ENCODE peak calls at places on chromosome X, in ten cellular contexts. I is CD8-positive, alpha-beta T cell; T is OCI-LY7; B is IMR-90; X is uterus; K is CD4-positive, alpha-beta memory T cell; G is lower lobe of right lung; J is CD4-positive, CD25-positive, alpha-beta regulatory T cell; U is MM.1S; V is mammary epithelial cell. W is an unnamed sample.

GRCh38 chrX:46381630-46382029 is 163.6 kb downstream of the ZNF674 start:
- DNase-seq in T (peak; percentile 47), U (peak; percentile 62), J (no peak), G (no peak), K (no peak), V (peak; percentile 11), X (no peak), B (peak; percentile 17), I (peak; percentile 0), W (no peak)

GRCh38 chrX:291411-291901 is 10.3 kb downstream of the PLCXD1 start:
- DNase-seq in K (no peak), T (no peak), I (no peak), V (no peak), J (no peak), U (no peak), B (no peak), G (peak; percentile 39), X (no peak), W (no peak)

GRCh38 chrX:152861116-152861515 is 30.3 kb downstream of the NSDHL start:
- DNase-seq in I (no peak), T (no peak), X (no peak), K (no peak), U (no peak), V (no peak), J (no peak), G (no peak), B (peak; percentile 21), W (no peak)

GRCh38 chrX:56802921-56803848 is 74.1 kb downstream of the NBDY start:
- DNase-seq in U (peak; percentile 81), T (no peak), I (peak; percentile 35), G (no peak), V (peak; percentile 67), J (peak; percentile 24), K (peak; percentile 78), B (peak; percentile 76), X (peak; percentile 76), W (peak; percentile 32)

GRCh38 chrX:107154787-107155620 is 36.4 kb upstream of the RBM41 start:
- DNase-seq in V (peak; percentile 69), X (no peak), K (no peak), G (no peak), J (no peak), U (no peak), T (no peak), I (no peak), B (peak; percentile 9), W (peak; percentile 73)

GRCh38 chrX:143121471-143121870 is 95.7 kb downstream of the SPANXN4 start:
- DNase-seq in J (no peak), I (no peak), U (no peak), X (no peak), V (no peak), T (no peak), G (no peak), B (no peak), K (no peak), W (no peak)

GRCh38 chrX:68550193-68550592 is 51.3 kb downstream of the YIPF6 start:
- DNase-seq in I (no peak), V (peak; percentile 45), K (no peak), X (no peak), U (no peak), G (no peak), J (no peak), B (no peak), T (no peak), W (peak; percentile 46)

GRCh38 chrX:12128017-12128416 is 10.3 kb upstream of the FRMPD4 start:
- DNase-seq in J (no peak), V (no peak), T (peak; percentile 1), B (no peak), X (no peak), U (no peak), K (no peak), I (no peak), G (no peak), W (no peak)

GRCh38 chrX:58025979-58026378 is 115.7 kb upstream of the ZXDA start:
- DNase-seq in X (no peak), J (peak; percentile 2), U (peak; percentile 65), B (peak; percentile 25), I (peak; percentile 1), V (peak; percentile 9), T (peak; percentile 59), G (no peak), K (peak; percentile 41), W (no peak)

GRCh38 chrX:14864626-14865025 is 8.2 kb downstream of the FANCB start:
- DNase-seq in K (no peak), X (no peak), U (no peak), I (no peak), V (peak; percentile 5), J (no peak), T (no peak), G (no peak), B (peak; percentile 76), W (no peak)

GRCh38 chrX:37684426-37684825 is 1.2 kb upstream of the XK start:
- DNase-seq in G (no peak), X (no peak), U (no peak), V (no peak), J (no peak), K (no peak), I (no peak), T (no peak), B (no peak), W (no peak)

GRCh38 chrX:2187352-2188115 is 313.2 kb downstream of the DHRSX start:
- DNase-seq in G (no peak), T (no peak), K (no peak), U (no peak), I (no peak), V (no peak), X (no peak), B (no peak), J (no peak), W (no peak)

GRCh38 chrX:2185341-2186082 is 315.3 kb downstream of the DHRSX start:
- DNase-seq in U (no peak), V (no peak), X (no peak), J (no peak), K (no peak), T (peak; percentile 16), G (no peak), B (no peak), I (no peak), W (no peak)

GRCh38 chrX:2184089-2184488 is 316.7 kb downstream of the DHRSX start:
- DNase-seq in J (no peak), B (no peak), I (no peak), V (no peak), X (no peak), U (no peak), G (no peak), T (no peak), K (no peak), W (no peak)

GRCh38 chrX:2188316-2188715 is 312.5 kb downstream of the DHRSX start:
- DNase-seq in I (no peak), G (no peak), U (no peak), B (no peak), J (no peak), X (no peak), T (no peak), V (no peak), K (no peak), W (no peak)

GRCh38 chrX:2183193-2183725 is 317.5 kb downstream of the DHRSX start:
- DNase-seq in U (no peak), J (no peak), V (no peak), T (no peak), I (no peak), B (no peak), G (no peak), X (no peak), K (no peak), W (peak; percentile 25)
- H3K4me1 ChIP-seq in U (no peaks in the 10 kb centered on the region), J (no peaks in the 10 kb centered on the region), V (no peaks in the 10 kb centered on the region), T (peaks cover 19% of the 10 kb centered on the region), I (no peaks in the 10 kb centered on the region), B (no peaks in the 10 kb centered on the region), G (no peaks in the 10 kb centered on the region), X (no peaks in the 10 kb centered on the region), K (no peaks in the 10 kb centered on the region), W (peaks cover 4% of the 10 kb centered on the region)

GRCh38 chrX:9456250-9457074 is 8.4 kb upstream of the TBL1X start:
- DNase-seq in B (no peak), T (no peak), J (no peak), K (peak; percentile 86), V (no peak), I (no peak), U (peak; percentile 41), X (no peak), G (no peak), W (no peak)
- H3K27ac ChIP-seq in B (no peak overlapping the region), T (no peak overlapping the region), J (peak overlapping the region; percentile 83), K (peak overlapping the region; percentile 72), V (no peak overlapping the region), I (peak overlapping the region; percentile 91), U (peak overlapping the region; percentile 47), X (no peak overlapping the region), G (no peak overlapping the region), W (no peak overlapping the region)

GRCh38 chrX:150226223-150226965 is 136.7 kb upstream of the MAMLD1 start:
- DNase-seq in U (no peak), I (no peak), B (no peak), J (no peak), V (no peak), X (no peak), T (no peak), G (no peak), K (no peak), W (no peak)
- H3K4me1 ChIP-seq in U (no peaks in the 10 kb centered on the region), I (no peaks in the 10 kb centered on the region), B (no peaks in the 10 kb centered on the region), J (no peaks in the 10 kb centered on the region), V (no peaks in the 10 kb centered on the region), X (no peaks in the 10 kb centered on the region), T (no peaks in the 10 kb centered on the region), G (no peaks in the 10 kb centered on the region), K (no peaks in the 10 kb centered on the region), W (no peaks in the 10 kb centered on the region)

GRCh38 chrX:41300758-41301437 is 33.1 kb upstream of the DDX3X start:
- DNase-seq in K (no peak), X (no peak), U (no peak), I (no peak), J (no peak), B (peak; percentile 72), T (no peak), V (no peak), G (no peak), W (peak; percentile 17)
- H3K27ac ChIP-seq in K (no peak overlapping the region), X (no peak overlapping the region), U (no peak overlapping the region), I (no peak overlapping the region), J (no peak overlapping the region), B (peak overlapping the region; percentile 92), T (no peak overlapping the region), V (no peak overlapping the region), G (no peak overlapping the region), W (no peak overlapping the region)

W was measured in foreskin keratinocyte.